ENCODE peak calls at places on chromosomes 11 and 22, in six cellular contexts. One of them, this sample, is unnamed.
A peak's percentile ranks its signal among the peaks of the same experiment; 100 is the strongest.

GRCh38 chr11:14148653-14149273 is 186.2 kb downstream of the SPON1 start:
- DNase-seq in spleen: no peak
- DNase-seq in CD4-positive, CD25-positive, alpha-beta regulatory T cell: no peak
- DNase-seq in CD8-positive, alpha-beta memory T cell: no peak
- DNase-seq in suprapubic skin: no peak
- DNase-seq in H1: no peak
- DNase-seq in this sample: peak; percentile 76

GRCh38 chr11:116657842-116658825 is 114.7 kb downstream of the BUD13 start:
- DNase-seq in CD4-positive, CD25-positive, alpha-beta regulatory T cell: no peak
- DNase-seq in spleen: no peak
- DNase-seq in H1: no peak
- DNase-seq in suprapubic skin: no peak
- DNase-seq in CD8-positive, alpha-beta memory T cell: no peak
- DNase-seq in this sample: no peak

GRCh38 chr11:75536786-75537629 is 11.3 kb upstream of the GDPD5 start:
- DNase-seq in CD4-positive, CD25-positive, alpha-beta regulatory T cell: no peak
- DNase-seq in H1: no peak
- DNase-seq in CD8-positive, alpha-beta memory T cell: peak; percentile 21
- DNase-seq in suprapubic skin: no peak
- DNase-seq in spleen: no peak
- DNase-seq in this sample: peak; percentile 59

GRCh38 chr11:111777094-111778046 is 11.2 kb upstream of the PPP2R1B start:
- DNase-seq in suprapubic skin: no peak
- DNase-seq in H1: no peak
- DNase-seq in spleen: no peak
- DNase-seq in CD4-positive, CD25-positive, alpha-beta regulatory T cell: peak; percentile 10
- DNase-seq in CD8-positive, alpha-beta memory T cell: no peak
- DNase-seq in this sample: peak; percentile 87

GRCh38 chr11:112540261-112540660 is 279.6 kb upstream of the PLET1 start:
- DNase-seq in H1: no peak
- DNase-seq in suprapubic skin: no peak
- DNase-seq in CD4-positive, CD25-positive, alpha-beta regulatory T cell: no peak
- DNase-seq in spleen: no peak
- DNase-seq in CD8-positive, alpha-beta memory T cell: no peak
- DNase-seq in this sample: no peak

GRCh38 chr11:107801641-107802040 is 56.9 kb downstream of the SLC35F2 start:
- DNase-seq in H1: no peak
- DNase-seq in spleen: no peak
- DNase-seq in CD4-positive, CD25-positive, alpha-beta regulatory T cell: no peak
- DNase-seq in suprapubic skin: no peak
- DNase-seq in CD8-positive, alpha-beta memory T cell: no peak
- DNase-seq in this sample: no peak

GRCh38 chr11:14253437-14253836 is 105.5 kb downstream of the RRAS2 start:
- DNase-seq in CD8-positive, alpha-beta memory T cell: no peak
- DNase-seq in suprapubic skin: no peak
- DNase-seq in CD4-positive, CD25-positive, alpha-beta regulatory T cell: no peak
- DNase-seq in spleen: no peak
- DNase-seq in H1: no peak
- DNase-seq in this sample: no peak

GRCh38 chr11:24295360-24295759 is 201.5 kb upstream of the LUZP2 start:
- DNase-seq in CD8-positive, alpha-beta memory T cell: no peak
- DNase-seq in spleen: no peak
- DNase-seq in H1: no peak
- DNase-seq in CD4-positive, CD25-positive, alpha-beta regulatory T cell: no peak
- DNase-seq in suprapubic skin: no peak
- DNase-seq in this sample: no peak

GRCh38 chr11:61834278-61835004 is 6.3 kb downstream of the FADS2 start:
- DNase-seq in suprapubic skin: no peak
- DNase-seq in spleen: peak; percentile 78
- DNase-seq in CD4-positive, CD25-positive, alpha-beta regulatory T cell: no peak
- DNase-seq in CD8-positive, alpha-beta memory T cell: peak; percentile 25
- DNase-seq in H1: no peak
- DNase-seq in this sample: peak; percentile 83

GRCh38 chr11:101478587-101479375 is 105.0 kb downstream of the TRPC6 start:
- DNase-seq in suprapubic skin: no peak
- DNase-seq in CD4-positive, CD25-positive, alpha-beta regulatory T cell: no peak
- DNase-seq in spleen: no peak
- DNase-seq in H1: no peak
- DNase-seq in CD8-positive, alpha-beta memory T cell: no peak
- DNase-seq in this sample: no peak

GRCh38 chr11:35159111-35159510 is 20.1 kb downstream of the CD44 start:
- DNase-seq in H1: no peak
- DNase-seq in CD4-positive, CD25-positive, alpha-beta regulatory T cell: no peak
- DNase-seq in CD8-positive, alpha-beta memory T cell: no peak
- DNase-seq in suprapubic skin: no peak
- DNase-seq in spleen: no peak
- DNase-seq in this sample: no peak

GRCh38 chr22:36160499-36160942 is at the start of gene APOL3:
- DNase-seq in CD8-positive, alpha-beta memory T cell: peak; percentile 22
- DNase-seq in spleen: peak; percentile 87
- DNase-seq in CD4-positive, CD25-positive, alpha-beta regulatory T cell: peak; percentile 26
- DNase-seq in suprapubic skin: peak; percentile 91
- DNase-seq in H1: no peak
- DNase-seq in this sample: peak; percentile 53

GRCh38 chr11:125934473-125934872 is 11.4 kb upstream of the VSIG10L2 start:
- DNase-seq in suprapubic skin: no peak
- DNase-seq in H1: no peak
- DNase-seq in CD8-positive, alpha-beta memory T cell: no peak
- DNase-seq in CD4-positive, CD25-positive, alpha-beta regulatory T cell: no peak
- DNase-seq in spleen: no peak
- DNase-seq in this sample: no peak

GRCh38 chr11:74418509-74418895 is 20.3 kb upstream of the PGM2L1 start:
- DNase-seq in spleen: no peak
- DNase-seq in CD8-positive, alpha-beta memory T cell: no peak
- DNase-seq in H1: no peak
- DNase-seq in suprapubic skin: no peak
- DNase-seq in CD4-positive, CD25-positive, alpha-beta regulatory T cell: no peak
- DNase-seq in this sample: no peak

GRCh38 chr11:114153224-114153623 is 93.7 kb downstream of the ZBTB16 start:
- DNase-seq in suprapubic skin: no peak
- DNase-seq in CD4-positive, CD25-positive, alpha-beta regulatory T cell: no peak
- DNase-seq in H1: no peak
- DNase-seq in CD8-positive, alpha-beta memory T cell: no peak
- DNase-seq in spleen: no peak
- DNase-seq in this sample: no peak
- H3K4me1 ChIP-seq in suprapubic skin: peaks cover 96% of the 10 kb centered on the region
- H3K4me1 ChIP-seq in CD4-positive, CD25-positive, alpha-beta regulatory T cell: peaks cover 10% of the 10 kb centered on the region
- H3K4me1 ChIP-seq in H1: no peaks in the 10 kb centered on the region
- H3K4me1 ChIP-seq in CD8-positive, alpha-beta memory T cell: peaks cover 10% of the 10 kb centered on the region
- H3K4me1 ChIP-seq in spleen: peaks cover 58% of the 10 kb centered on the region
- H3K4me1 ChIP-seq in this sample: peaks cover 2% of the 10 kb centered on the region

DNA sequence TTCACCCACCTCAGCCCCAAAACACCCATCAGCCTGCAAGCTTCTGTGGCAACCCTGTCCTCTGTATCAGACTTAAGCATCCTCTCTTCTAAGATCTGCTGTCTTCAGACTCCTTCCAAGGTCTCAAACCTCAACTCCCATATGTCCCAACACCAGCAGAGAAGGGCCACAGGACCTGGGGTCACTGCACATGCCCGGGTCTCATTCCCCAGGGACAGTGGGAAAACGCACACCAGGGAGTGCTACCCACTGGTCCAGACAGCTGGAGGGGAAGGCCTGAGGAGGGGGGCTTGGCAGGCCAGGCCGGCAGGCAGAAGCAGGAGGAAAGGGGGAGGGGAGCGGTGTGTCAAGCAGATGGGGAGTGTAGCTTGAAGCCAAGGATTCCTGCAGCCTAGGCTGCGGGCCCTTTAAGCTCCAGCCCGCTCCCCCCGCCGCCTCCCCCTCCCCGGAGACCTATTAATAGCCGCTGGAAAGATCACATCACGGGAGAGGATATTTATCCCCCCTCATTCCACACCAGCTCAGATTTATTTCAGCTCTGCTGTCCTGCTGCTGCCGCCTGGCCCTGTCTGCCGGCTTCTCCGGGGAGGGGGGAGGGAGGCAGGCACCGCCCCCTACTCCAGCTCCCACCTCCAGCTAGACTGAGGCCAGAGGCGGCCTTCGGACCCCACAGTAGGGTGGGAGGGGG is 16.7 kb downstream of the BCL9L start:
- DNase-seq in CD8-positive, alpha-beta memory T cell: no peak
- DNase-seq in suprapubic skin: no peak
- DNase-seq in H1: no peak
- DNase-seq in spleen: peak; percentile 74
- DNase-seq in CD4-positive, CD25-positive, alpha-beta regulatory T cell: no peak
- DNase-seq in this sample: no peak
- H3K4me1 ChIP-seq in CD8-positive, alpha-beta memory T cell: peaks cover 72% of the 10 kb centered on the region
- H3K4me1 ChIP-seq in suprapubic skin: peaks cover 75% of the 10 kb centered on the region
- H3K4me1 ChIP-seq in H1: peaks cover 51% of the 10 kb centered on the region
- H3K4me1 ChIP-seq in spleen: peaks cover 64% of the 10 kb centered on the region
- H3K4me1 ChIP-seq in CD4-positive, CD25-positive, alpha-beta regulatory T cell: peaks cover 67% of the 10 kb centered on the region
- H3K4me1 ChIP-seq in this sample: peaks cover 59% of the 10 kb centered on the region

GRCh38 chr11:57777969-57778317 is 16.3 kb downstream of the CTNND1 start:
- DNase-seq in H1: no peak
- DNase-seq in CD8-positive, alpha-beta memory T cell: no peak
- DNase-seq in CD4-positive, CD25-positive, alpha-beta regulatory T cell: no peak
- DNase-seq in suprapubic skin: no peak
- DNase-seq in spleen: no peak
- DNase-seq in this sample: no peak

GRCh38 chr11:57785072-57785471 is 23.5 kb downstream of the CTNND1 start:
- DNase-seq in CD8-positive, alpha-beta memory T cell: no peak
- DNase-seq in H1: no peak
- DNase-seq in spleen: no peak
- DNase-seq in CD4-positive, CD25-positive, alpha-beta regulatory T cell: no peak
- DNase-seq in suprapubic skin: no peak
- DNase-seq in this sample: no peak

GRCh38 chr11:57778318-57779037 is 16.9 kb downstream of the CTNND1 start:
- DNase-seq in CD4-positive, CD25-positive, alpha-beta regulatory T cell: no peak
- DNase-seq in CD8-positive, alpha-beta memory T cell: no peak
- DNase-seq in H1: peak; percentile 79
- DNase-seq in spleen: peak; percentile 79
- DNase-seq in suprapubic skin: peak; percentile 90
- DNase-seq in this sample: no peak

GRCh38 chr11:57779275-57779674 is 17.7 kb downstream of the CTNND1 start:
- DNase-seq in CD4-positive, CD25-positive, alpha-beta regulatory T cell: no peak
- DNase-seq in CD8-positive, alpha-beta memory T cell: no peak
- DNase-seq in H1: no peak
- DNase-seq in spleen: no peak
- DNase-seq in suprapubic skin: no peak
- DNase-seq in this sample: no peak

GRCh38 chr11:57781529-57781943 is 19.9 kb downstream of the CTNND1 start:
- DNase-seq in spleen: no peak
- DNase-seq in H1: no peak
- DNase-seq in CD8-positive, alpha-beta memory T cell: no peak
- DNase-seq in CD4-positive, CD25-positive, alpha-beta regulatory T cell: no peak
- DNase-seq in suprapubic skin: no peak
- DNase-seq in this sample: no peak
- H3K4me1 ChIP-seq in spleen: peaks cover 74% of the 10 kb centered on the region
- H3K4me1 ChIP-seq in H1: peaks cover 31% of the 10 kb centered on the region
- H3K4me1 ChIP-seq in CD8-positive, alpha-beta memory T cell: no peaks in the 10 kb centered on the region
- H3K4me1 ChIP-seq in CD4-positive, CD25-positive, alpha-beta regulatory T cell: no peaks in the 10 kb centered on the region
- H3K4me1 ChIP-seq in suprapubic skin: peaks cover 97% of the 10 kb centered on the region
- H3K4me1 ChIP-seq in this sample: no peaks in the 10 kb centered on the region

GRCh38 chr22:31950226-31950625 is 5.9 kb downstream of the YWHAH start:
- DNase-seq in spleen: peak; percentile 14
- DNase-seq in suprapubic skin: no peak
- DNase-seq in CD4-positive, CD25-positive, alpha-beta regulatory T cell: no peak
- DNase-seq in CD8-positive, alpha-beta memory T cell: no peak
- DNase-seq in H1: no peak
- DNase-seq in this sample: no peak
- H3K4me1 ChIP-seq in spleen: peaks cover 46% of the 10 kb centered on the region
- H3K4me1 ChIP-seq in suprapubic skin: peaks cover 80% of the 10 kb centered on the region
- H3K4me1 ChIP-seq in CD4-positive, CD25-positive, alpha-beta regulatory T cell: peaks cover 70% of the 10 kb centered on the region
- H3K4me1 ChIP-seq in CD8-positive, alpha-beta memory T cell: peaks cover 53% of the 10 kb centered on the region
- H3K4me1 ChIP-seq in H1: peaks cover 18% of the 10 kb centered on the region
- H3K4me1 ChIP-seq in this sample: peaks cover 25% of the 10 kb centered on the region

GRCh38 chr11:71244116-71244815 is 8.1 kb downstream of the SHANK2 start:
- DNase-seq in CD4-positive, CD25-positive, alpha-beta regulatory T cell: no peak
- DNase-seq in spleen: peak; percentile 39
- DNase-seq in H1: no peak
- DNase-seq in suprapubic skin: peak; percentile 73
- DNase-seq in CD8-positive, alpha-beta memory T cell: no peak
- DNase-seq in this sample: no peak
- H3K4me1 ChIP-seq in CD4-positive, CD25-positive, alpha-beta regulatory T cell: no peaks in the 10 kb centered on the region
- H3K4me1 ChIP-seq in spleen: no peaks in the 10 kb centered on the region
- H3K4me1 ChIP-seq in H1: peaks cover 49% of the 10 kb centered on the region
- H3K4me1 ChIP-seq in suprapubic skin: peaks cover 12% of the 10 kb centered on the region
- H3K4me1 ChIP-seq in CD8-positive, alpha-beta memory T cell: no peaks in the 10 kb centered on the region
- H3K4me1 ChIP-seq in this sample: no peaks in the 10 kb centered on the region

DNA sequence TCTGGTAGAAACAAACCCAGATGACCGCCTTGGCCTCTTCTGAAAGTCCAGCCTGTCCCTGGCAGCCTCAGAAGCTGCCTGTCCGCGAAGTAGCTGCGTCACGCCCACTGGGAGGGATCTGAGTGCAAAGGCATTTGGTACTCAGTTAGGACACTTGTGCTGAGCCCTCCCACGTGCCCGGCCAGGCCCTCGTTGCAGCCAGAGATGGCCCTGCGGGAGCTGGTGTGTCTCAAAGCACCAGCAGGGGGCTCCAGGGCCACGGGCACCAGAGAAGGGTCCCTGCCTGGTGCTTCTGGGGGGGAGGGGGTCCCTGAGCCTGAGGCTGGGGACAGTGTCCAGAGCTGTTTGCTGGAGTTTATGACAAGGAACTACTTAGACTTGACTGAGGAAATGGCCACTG is 5.8 kb downstream of the SELENOO start:
- DNase-seq in CD8-positive, alpha-beta memory T cell: no peak
- DNase-seq in H1: peak; percentile 49
- DNase-seq in spleen: peak; percentile 83
- DNase-seq in suprapubic skin: no peak
- DNase-seq in CD4-positive, CD25-positive, alpha-beta regulatory T cell: no peak
- DNase-seq in this sample: peak; percentile 24
- H3K4me1 ChIP-seq in CD8-positive, alpha-beta memory T cell: peaks cover 11% of the 10 kb centered on the region
- H3K4me1 ChIP-seq in H1: peaks cover 6% of the 10 kb centered on the region
- H3K4me1 ChIP-seq in spleen: peaks cover 44% of the 10 kb centered on the region
- H3K4me1 ChIP-seq in suprapubic skin: peaks cover 30% of the 10 kb centered on the region
- H3K4me1 ChIP-seq in CD4-positive, CD25-positive, alpha-beta regulatory T cell: peaks cover 18% of the 10 kb centered on the region
- H3K4me1 ChIP-seq in this sample: peaks cover 22% of the 10 kb centered on the region

GRCh38 chr22:21759133-21759532 is 23.5 kb upstream of the YPEL1 start:
- DNase-seq in spleen: no peak
- DNase-seq in H1: no peak
- DNase-seq in CD8-positive, alpha-beta memory T cell: no peak
- DNase-seq in suprapubic skin: no peak
- DNase-seq in CD4-positive, CD25-positive, alpha-beta regulatory T cell: no peak
- DNase-seq in this sample: no peak

GRCh38 chr22:21755855-21756284 is 20.3 kb upstream of the YPEL1 start:
- DNase-seq in CD8-positive, alpha-beta memory T cell: no peak
- DNase-seq in spleen: no peak
- DNase-seq in H1: no peak
- DNase-seq in CD4-positive, CD25-positive, alpha-beta regulatory T cell: no peak
- DNase-seq in suprapubic skin: no peak
- DNase-seq in this sample: no peak

GRCh38 chr22:21758465-21758864 is 22.9 kb upstream of the YPEL1 start:
- DNase-seq in CD8-positive, alpha-beta memory T cell: no peak
- DNase-seq in CD4-positive, CD25-positive, alpha-beta regulatory T cell: no peak
- DNase-seq in H1: no peak
- DNase-seq in suprapubic skin: no peak
- DNase-seq in spleen: peak; percentile 51
- DNase-seq in this sample: no peak

GRCh38 chr22:21759631-21760030 is 24.0 kb upstream of the YPEL1 start:
- DNase-seq in CD4-positive, CD25-positive, alpha-beta regulatory T cell: no peak
- DNase-seq in suprapubic skin: no peak
- DNase-seq in spleen: peak; percentile 18
- DNase-seq in H1: no peak
- DNase-seq in CD8-positive, alpha-beta memory T cell: no peak
- DNase-seq in this sample: no peak

DNA sequence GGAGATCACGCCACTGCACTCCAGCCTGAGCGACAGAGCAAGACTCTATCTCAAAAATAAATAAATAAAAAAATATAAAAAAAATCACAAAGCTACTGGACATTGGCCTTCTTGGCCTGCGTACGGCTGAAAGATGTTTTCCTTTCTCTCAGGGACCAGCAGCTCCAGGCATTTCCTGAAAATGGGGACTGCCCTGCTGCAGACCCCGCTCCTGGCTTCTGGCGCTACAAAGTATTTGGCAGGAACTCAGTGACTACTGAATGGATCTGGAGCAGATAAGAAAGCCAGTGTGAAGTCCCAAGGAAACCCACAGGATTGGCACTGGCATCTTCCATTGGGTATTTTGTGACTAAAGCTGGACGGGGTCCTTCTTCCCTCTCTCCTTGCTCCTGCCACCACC is 22.5 kb upstream of the YPEL1 start:
- DNase-seq in spleen: no peak
- DNase-seq in suprapubic skin: no peak
- DNase-seq in H1: no peak
- DNase-seq in CD8-positive, alpha-beta memory T cell: no peak
- DNase-seq in CD4-positive, CD25-positive, alpha-beta regulatory T cell: no peak
- DNase-seq in this sample: no peak
- H3K4me1 ChIP-seq in spleen: peaks cover 23% of the 10 kb centered on the region
- H3K4me1 ChIP-seq in suprapubic skin: peaks cover 14% of the 10 kb centered on the region
- H3K4me1 ChIP-seq in H1: no peaks in the 10 kb centered on the region
- H3K4me1 ChIP-seq in CD8-positive, alpha-beta memory T cell: peaks cover 32% of the 10 kb centered on the region
- H3K4me1 ChIP-seq in CD4-positive, CD25-positive, alpha-beta regulatory T cell: no peaks in the 10 kb centered on the region
- H3K4me1 ChIP-seq in this sample: peaks cover 26% of the 10 kb centered on the region

This sample was measured in OCI-LY7.